ENCODE peak calls at places on chromosomes 13 and 19, in nine cellular contexts. L, K, A, H, O, T, N, M and G are unnamed samples.

GRCh38 chr13:46315491-46316075 is 71.5 kb downstream of the RUBCNL start:
- DNase-seq in A (no peak), K (no peak), O (no peak), H (no peak), N (no peak), T (no peak), L (no peak), M (no peak), G (no peak)

GRCh38 chr13:77810430-77810829 is 108.2 kb downstream of the EDNRB start:
- DNase-seq in K (peak; percentile 51), M (peak; percentile 37), L (no peak), T (peak; percentile 10), N (no peak), A (no peak), O (peak; percentile 39), H (no peak), G (peak; percentile 1)

GRCh38 chr13:43805071-43805468 is 18.3 kb upstream of the ENOX1 start:
- DNase-seq in A (no peak), M (peak; percentile 51), K (peak; percentile 64), H (peak; percentile 76), N (no peak), O (peak; percentile 62), T (peak; percentile 99), L (no peak), G (peak; percentile 92)

GRCh38 chr13:106521101-106521799 is 14.2 kb downstream of the EFNB2 start:
- DNase-seq in H (no peak), T (peak; percentile 75), O (no peak), K (no peak), N (no peak), M (no peak), L (no peak), A (no peak), G (no peak)

GRCh38 chr19:1161716-1162115 is 12.4 kb downstream of the SBNO2 start:
- DNase-seq in A (no peak), N (peak; percentile 57), T (peak; percentile 90), H (no peak), L (no peak), O (peak; percentile 27), M (peak; percentile 31), K (no peak), G (no peak)

GRCh38 chr13:111516712-111517640 is 196.5 kb downstream of the TEX29 start:
- DNase-seq in M (no peak), A (no peak), K (no peak), O (no peak), N (no peak), H (no peak), L (no peak), T (no peak), G (no peak)

GRCh38 chr19:15544283-15544682 is 36.0 kb downstream of the CYP4F22 start:
- DNase-seq in M (no peak), A (no peak), K (no peak), T (no peak), H (no peak), L (no peak), O (no peak), N (no peak), G (no peak)

GRCh38 chr19:35352177-35352447 is 4.4 kb downstream of the FFAR1 start:
- DNase-seq in N (no peak), L (no peak), K (no peak), M (no peak), H (no peak), T (no peak), O (no peak), A (no peak), G (no peak)

GRCh38 chr13:39297023-39297422 is 258.8 kb downstream of the NHLRC3 start:
- DNase-seq in T (no peak), H (no peak), L (no peak), K (no peak), A (no peak), N (no peak), M (no peak), O (no peak), G (no peak)

GRCh38 chr13:66809496-66809895 is 420.6 kb downstream of the PCDH9 start:
- DNase-seq in K (no peak), M (no peak), T (no peak), H (no peak), L (no peak), A (no peak), O (no peak), N (no peak), G (no peak)

GRCh38 chr13:51585234-51585672 is 991 bp downstream of the WDFY2 start:
- DNase-seq in T (peak; percentile 20), M (peak; percentile 40), L (no peak), A (no peak), H (no peak), K (peak; percentile 40), O (peak; percentile 45), N (no peak), G (no peak)

GRCh38 chr19:56351208-56351607 is 36.6 kb upstream of the ZSCAN5A start:
- DNase-seq in H (no peak), K (no peak), L (no peak), A (no peak), N (no peak), T (no peak), O (no peak), M (no peak), G (no peak)

GRCh38 chr19:45340232-45340898 is at the start of gene KLC3:
- DNase-seq in N (peak; percentile 75), H (no peak), L (no peak), M (no peak), A (no peak), T (peak; percentile 66), O (no peak), K (no peak), G (no peak)

GRCh38 chr13:43258771-43259170 is 235.4 kb downstream of the DNAJC15 start:
- DNase-seq in L (no peak), H (no peak), N (no peak), K (no peak), A (no peak), O (no peak), M (no peak), T (peak; percentile 68), G (no peak)

DNA sequence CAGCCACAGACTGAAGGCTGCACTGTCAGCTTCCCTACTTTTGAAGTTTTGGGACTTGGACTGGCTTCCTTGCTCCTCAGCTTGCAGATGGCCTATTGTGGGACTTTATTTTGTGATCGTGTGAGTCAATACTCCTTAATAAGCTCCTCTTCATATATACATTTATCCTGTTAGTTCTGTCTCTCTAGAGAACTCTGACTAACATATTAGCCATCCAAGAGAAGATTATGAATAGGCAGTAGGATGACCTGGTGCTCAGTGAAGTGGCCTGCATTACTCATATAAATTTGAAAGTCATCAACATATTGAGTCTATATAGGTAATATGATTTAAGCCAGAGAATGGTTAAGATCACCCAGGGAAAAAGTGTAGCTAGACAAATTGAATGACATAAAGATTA is 136.3 kb upstream of the UFM1 start:
- DNase-seq in T (peak; percentile 81), N (no peak), K (no peak), O (no peak), H (no peak), L (no peak), M (peak; percentile 7), A (no peak), G (peak; percentile 58)
- TF ChIP-seq CTCF in T (no peak), N (no peak), K (no peak), O (no peak), H (no peak), L (no peak), M (no peak), A (no peak), G (no peak)

GRCh38 chr13:68923995-68924394 is 1183.6 kb upstream of the ATXN8OS start:
- DNase-seq in O (no peak), L (no peak), N (no peak), M (no peak), K (no peak), A (no peak), H (no peak), T (no peak), G (no peak)

GRCh38 chr13:68929055-68929454 is 1178.6 kb upstream of the ATXN8OS start:
- DNase-seq in L (no peak), N (no peak), H (no peak), A (no peak), T (no peak), O (no peak), M (no peak), K (no peak), G (no peak)

DNA sequence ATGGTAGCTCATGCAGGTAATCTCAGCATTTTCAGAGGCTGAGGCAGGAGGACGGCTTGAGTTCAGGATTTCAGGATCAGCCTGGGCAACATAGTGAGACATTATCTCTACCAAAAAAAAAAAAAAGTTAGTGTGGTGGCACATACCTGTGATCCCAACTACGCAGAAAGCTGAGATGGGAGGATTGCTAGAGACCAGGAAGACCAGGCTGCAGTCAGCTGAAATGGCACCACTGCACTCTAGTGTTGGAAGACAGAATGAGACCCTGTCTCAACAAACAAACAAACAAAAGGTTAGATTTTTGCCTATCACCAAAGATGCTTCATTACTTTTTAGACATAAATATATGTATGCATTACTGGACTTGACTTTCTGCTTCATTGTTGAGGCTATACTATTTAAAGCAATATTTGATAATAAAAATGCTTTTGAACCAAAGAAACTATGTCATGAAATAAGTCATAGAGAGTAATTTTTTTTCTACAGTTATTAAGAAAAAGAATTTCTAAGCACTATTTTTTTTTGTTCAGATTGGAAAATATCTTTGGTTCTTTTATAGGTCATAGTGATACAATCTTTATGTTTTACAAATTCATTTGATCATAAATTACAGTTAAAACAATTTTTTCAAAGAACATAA is 1180.1 kb upstream of the ATXN8OS start:
- DNase-seq in M (no peak), K (peak; percentile 0), L (peak; percentile 16), O (no peak), A (no peak), H (peak; percentile 32), N (no peak), T (peak; percentile 60), G (no peak)
- TF ChIP-seq CTCF in M (no peak), K (no peak), L (peak; percentile 82), O (no peak), A (no peak), H (peak; percentile 82), N (no peak), T (peak; percentile 87), G (no peak)

DNA sequence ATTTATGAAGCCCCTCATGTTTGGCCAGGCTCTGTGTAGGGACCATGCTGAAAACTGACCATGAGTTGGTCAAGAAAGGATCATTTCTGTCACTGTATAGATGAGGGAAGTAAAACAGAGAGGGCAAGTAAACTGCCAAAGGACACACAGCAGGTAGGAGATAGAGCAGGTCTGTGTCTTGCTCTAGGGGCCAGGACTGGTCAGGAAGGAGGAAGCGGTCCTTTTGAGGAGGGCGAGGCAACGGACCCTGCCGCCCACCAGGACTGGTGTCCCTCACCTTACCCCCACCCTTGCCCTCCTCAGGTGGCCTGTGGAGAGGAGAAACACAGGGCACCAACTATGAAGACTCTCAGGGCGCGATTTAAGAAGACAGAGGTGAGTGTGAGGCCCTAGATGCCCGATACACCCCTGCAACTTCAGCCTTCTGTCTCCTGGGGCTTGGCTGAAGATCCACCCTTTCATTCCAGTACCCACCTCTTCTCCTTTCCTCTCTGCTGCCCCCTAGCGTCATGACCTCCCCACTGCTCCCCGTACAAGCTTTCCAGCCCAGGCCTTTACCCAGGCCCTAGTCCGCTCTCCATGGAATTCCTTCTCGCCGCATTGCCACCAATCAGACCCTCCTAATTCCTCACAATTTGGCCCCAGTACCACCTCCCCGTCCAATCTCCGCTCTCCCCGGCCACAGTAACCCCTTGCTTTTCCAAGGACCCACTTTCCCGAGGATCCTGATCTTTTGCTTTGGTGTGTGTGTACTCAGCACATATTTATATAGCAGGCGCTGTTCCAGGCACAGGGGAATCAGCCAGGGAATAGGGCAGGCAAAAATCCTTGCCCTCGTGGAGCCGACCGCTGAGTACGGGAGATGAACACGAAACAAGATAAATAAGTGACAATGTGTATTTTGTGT is 3.9 kb downstream of the ANKRD24 start:
- DNase-seq in O (peak; percentile 79), M (peak; percentile 78), N (peak; percentile 86), T (peak; percentile 74), L (peak; percentile 95), A (peak; percentile 39), K (peak; percentile 68), H (peak; percentile 23), G (peak; percentile 56)
- TF ChIP-seq CTCF in O (peak; percentile 90), M (peak; percentile 90), N (no peak), T (peak; percentile 93), L (peak; percentile 77), A (peak; percentile 31), K (peak; percentile 90), H (peak; percentile 89), G (peak; percentile 90)

GRCh38 chr19:2270572-2271515 is 11.1 kb downstream of the PEAK3 start:
- DNase-seq in O (peak; percentile 92), A (peak; percentile 90), T (peak; percentile 87), K (peak; percentile 89), L (peak; percentile 48), N (peak; percentile 82), M (peak; percentile 93), H (peak; percentile 40), G (peak; percentile 77)
- TF ChIP-seq CTCF in O (no peak), A (no peak), T (no peak), K (no peak), L (no peak), N (no peak), M (no peak), H (no peak), G (no peak)